ENCODE peak calls at places on chromosome 22, in seven cellular contexts. One of them, this sample, is unnamed. For H3K4me1, the result is how much of the 10 kb centered on the place peaks cover.

GRCh38 chr22:50470491-50470890 is 4.3 kb downstream of the SBF1 start:
- DNase-seq in pancreas: no peak
- DNase-seq in neural progenitor cell: no peak
- DNase-seq in mammary epithelial cell: no peak
- DNase-seq in endodermal cell: no peak
- DNase-seq in CD4-positive, CD25-positive, alpha-beta regulatory T cell: peak
- DNase-seq in tibial nerve: no peak
- DNase-seq in this sample: no peak

GRCh38 chr22:45200230-45200629 is 36.5 kb downstream of the NUP50 start:
- DNase-seq in pancreas: peak
- DNase-seq in neural progenitor cell: no peak
- DNase-seq in mammary epithelial cell: no peak
- DNase-seq in endodermal cell: no peak
- DNase-seq in CD4-positive, CD25-positive, alpha-beta regulatory T cell: no peak
- DNase-seq in tibial nerve: no peak
- DNase-seq in this sample: no peak

GRCh38 chr22:46008836-46009596 is 32.1 kb upstream of the WNT7B start:
- DNase-seq in pancreas: peak
- DNase-seq in neural progenitor cell: no peak
- DNase-seq in mammary epithelial cell: no peak
- DNase-seq in endodermal cell: no peak
- DNase-seq in CD4-positive, CD25-positive, alpha-beta regulatory T cell: no peak
- DNase-seq in tibial nerve: no peak
- DNase-seq in this sample: peak

GRCh38 chr22:46681010-46681409 is 57.0 kb downstream of the CERK start:
- DNase-seq in pancreas: no peak
- DNase-seq in neural progenitor cell: no peak
- DNase-seq in mammary epithelial cell: no peak
- DNase-seq in endodermal cell: no peak
- DNase-seq in CD4-positive, CD25-positive, alpha-beta regulatory T cell: peak
- DNase-seq in tibial nerve: no peak
- DNase-seq in this sample: no peak

GRCh38 chr22:46454233-46454909 is 83.0 kb downstream of the CELSR1 start:
- DNase-seq in pancreas: no peak
- DNase-seq in neural progenitor cell: no peak
- DNase-seq in mammary epithelial cell: no peak
- DNase-seq in endodermal cell: no peak
- DNase-seq in CD4-positive, CD25-positive, alpha-beta regulatory T cell: no peak
- DNase-seq in tibial nerve: no peak
- DNase-seq in this sample: no peak

GRCh38 chr22:26732284-26732683 is 74.9 kb downstream of the MIAT start:
- DNase-seq in pancreas: no peak
- DNase-seq in neural progenitor cell: no peak
- DNase-seq in mammary epithelial cell: no peak
- DNase-seq in endodermal cell: peak
- DNase-seq in CD4-positive, CD25-positive, alpha-beta regulatory T cell: no peak
- DNase-seq in tibial nerve: no peak
- DNase-seq in this sample: no peak

GRCh38 chr22:47957649-47958048 is 1195.2 kb downstream of the TBC1D22A start:
- DNase-seq in pancreas: no peak
- DNase-seq in neural progenitor cell: no peak
- DNase-seq in mammary epithelial cell: no peak
- DNase-seq in endodermal cell: no peak
- DNase-seq in CD4-positive, CD25-positive, alpha-beta regulatory T cell: no peak
- DNase-seq in tibial nerve: no peak
- DNase-seq in this sample: no peak

GRCh38 chr22:17260950-17261349 is 41.7 kb upstream of the ADA2 start:
- DNase-seq in pancreas: peak
- DNase-seq in neural progenitor cell: peak
- DNase-seq in mammary epithelial cell: no peak
- DNase-seq in endodermal cell: peak
- DNase-seq in CD4-positive, CD25-positive, alpha-beta regulatory T cell: no peak
- DNase-seq in tibial nerve: no peak
- DNase-seq in this sample: no peak

GRCh38 chr22:17743661-17744411 is 30.4 kb downstream of the BID start:
- DNase-seq in pancreas: no peak
- DNase-seq in neural progenitor cell: peak
- DNase-seq in mammary epithelial cell: no peak
- DNase-seq in endodermal cell: peak
- DNase-seq in CD4-positive, CD25-positive, alpha-beta regulatory T cell: no peak
- DNase-seq in tibial nerve: no peak
- DNase-seq in this sample: no peak

GRCh38 chr22:45974498-45974897 is 2.5 kb downstream of the WNT7B start:
- DNase-seq in pancreas: no peak
- DNase-seq in neural progenitor cell: no peak
- DNase-seq in mammary epithelial cell: no peak
- DNase-seq in endodermal cell: no peak
- DNase-seq in CD4-positive, CD25-positive, alpha-beta regulatory T cell: no peak
- DNase-seq in tibial nerve: no peak
- DNase-seq in this sample: no peak

GRCh38 chr22:24149191-24149590 is 32.1 kb upstream of the SUSD2 start:
- DNase-seq in pancreas: no peak
- DNase-seq in neural progenitor cell: no peak
- DNase-seq in mammary epithelial cell: no peak
- DNase-seq in endodermal cell: no peak
- DNase-seq in CD4-positive, CD25-positive, alpha-beta regulatory T cell: no peak
- DNase-seq in tibial nerve: no peak
- DNase-seq in this sample: no peak

GRCh38 chr22:36277482-36278291 is 24.8 kb downstream of the APOL1 start:
- DNase-seq in pancreas: peak
- DNase-seq in neural progenitor cell: peak
- DNase-seq in mammary epithelial cell: peak
- DNase-seq in endodermal cell: peak
- DNase-seq in CD4-positive, CD25-positive, alpha-beta regulatory T cell: peak
- DNase-seq in tibial nerve: no peak
- DNase-seq in this sample: peak

GRCh38 chr22:37568448-37569008 is 8.2 kb downstream of the CDC42EP1 start:
- DNase-seq in pancreas: peak
- DNase-seq in neural progenitor cell: no peak
- DNase-seq in mammary epithelial cell: no peak
- DNase-seq in endodermal cell: no peak
- DNase-seq in CD4-positive, CD25-positive, alpha-beta regulatory T cell: no peak
- DNase-seq in tibial nerve: no peak
- DNase-seq in this sample: no peak
- H3K4me1 ChIP-seq in pancreas: half or more
- H3K4me1 ChIP-seq in neural progenitor cell: under half
- H3K4me1 ChIP-seq in mammary epithelial cell: under half
- H3K4me1 ChIP-seq in endodermal cell: under half
- H3K4me1 ChIP-seq in CD4-positive, CD25-positive, alpha-beta regulatory T cell: under half
- H3K4me1 ChIP-seq in tibial nerve: half or more
- H3K4me1 ChIP-seq in this sample: half or more

GRCh38 chr22:22856364-22856763 is 31.3 kb upstream of the IGLL5 start:
- DNase-seq in pancreas: no peak
- DNase-seq in neural progenitor cell: no peak
- DNase-seq in mammary epithelial cell: no peak
- DNase-seq in endodermal cell: no peak
- DNase-seq in CD4-positive, CD25-positive, alpha-beta regulatory T cell: no peak
- DNase-seq in tibial nerve: no peak
- DNase-seq in this sample: no peak
- H3K4me1 ChIP-seq in pancreas: under half
- H3K4me1 ChIP-seq in neural progenitor cell: under half
- H3K4me1 ChIP-seq in mammary epithelial cell: under half
- H3K4me1 ChIP-seq in endodermal cell: under half
- H3K4me1 ChIP-seq in CD4-positive, CD25-positive, alpha-beta regulatory T cell: under half
- H3K4me1 ChIP-seq in tibial nerve: under half
- H3K4me1 ChIP-seq in this sample: under half

GRCh38 chr22:42697542-42698013 is 23.1 kb downstream of the A4GALT start:
- DNase-seq in pancreas: peak
- DNase-seq in neural progenitor cell: no peak
- DNase-seq in mammary epithelial cell: peak
- DNase-seq in endodermal cell: peak
- DNase-seq in CD4-positive, CD25-positive, alpha-beta regulatory T cell: no peak
- DNase-seq in tibial nerve: peak
- DNase-seq in this sample: peak

GRCh38 chr22:42700355-42700754 is 20.3 kb downstream of the A4GALT start:
- DNase-seq in pancreas: no peak
- DNase-seq in neural progenitor cell: no peak
- DNase-seq in mammary epithelial cell: no peak
- DNase-seq in endodermal cell: no peak
- DNase-seq in CD4-positive, CD25-positive, alpha-beta regulatory T cell: no peak
- DNase-seq in tibial nerve: no peak
- DNase-seq in this sample: no peak

GRCh38 chr22:42699953-42700352 is 20.7 kb downstream of the A4GALT start:
- DNase-seq in pancreas: no peak
- DNase-seq in neural progenitor cell: no peak
- DNase-seq in mammary epithelial cell: no peak
- DNase-seq in endodermal cell: no peak
- DNase-seq in CD4-positive, CD25-positive, alpha-beta regulatory T cell: no peak
- DNase-seq in tibial nerve: no peak
- DNase-seq in this sample: no peak

GRCh38 chr22:42700901-42701300 is 19.8 kb downstream of the A4GALT start:
- DNase-seq in pancreas: no peak
- DNase-seq in neural progenitor cell: no peak
- DNase-seq in mammary epithelial cell: no peak
- DNase-seq in endodermal cell: no peak
- DNase-seq in CD4-positive, CD25-positive, alpha-beta regulatory T cell: no peak
- DNase-seq in tibial nerve: no peak
- DNase-seq in this sample: no peak

GRCh38 chr22:42699281-42699681 is 21.4 kb downstream of the A4GALT start:
- DNase-seq in pancreas: no peak
- DNase-seq in neural progenitor cell: no peak
- DNase-seq in mammary epithelial cell: no peak
- DNase-seq in endodermal cell: peak
- DNase-seq in CD4-positive, CD25-positive, alpha-beta regulatory T cell: no peak
- DNase-seq in tibial nerve: no peak
- DNase-seq in this sample: no peak
- H3K4me1 ChIP-seq in pancreas: under half
- H3K4me1 ChIP-seq in neural progenitor cell: under half
- H3K4me1 ChIP-seq in mammary epithelial cell: under half
- H3K4me1 ChIP-seq in endodermal cell: under half
- H3K4me1 ChIP-seq in CD4-positive, CD25-positive, alpha-beta regulatory T cell: under half
- H3K4me1 ChIP-seq in tibial nerve: half or more
- H3K4me1 ChIP-seq in this sample: half or more

GRCh38 chr22:30250713-30251267 is 4.2 kb upstream of the LIF start:
- DNase-seq in pancreas: no peak
- DNase-seq in neural progenitor cell: no peak
- DNase-seq in mammary epithelial cell: peak
- DNase-seq in endodermal cell: no peak
- DNase-seq in CD4-positive, CD25-positive, alpha-beta regulatory T cell: no peak
- DNase-seq in tibial nerve: no peak
- DNase-seq in this sample: no peak

GRCh38 chr22:30253205-30253852 is 6.8 kb upstream of the LIF start:
- DNase-seq in pancreas: peak
- DNase-seq in neural progenitor cell: no peak
- DNase-seq in mammary epithelial cell: no peak
- DNase-seq in endodermal cell: no peak
- DNase-seq in CD4-positive, CD25-positive, alpha-beta regulatory T cell: no peak
- DNase-seq in tibial nerve: peak
- DNase-seq in this sample: peak

GRCh38 chr22:30252411-30253204 is 6.0 kb upstream of the LIF start:
- DNase-seq in pancreas: no peak
- DNase-seq in neural progenitor cell: no peak
- DNase-seq in mammary epithelial cell: peak
- DNase-seq in endodermal cell: peak
- DNase-seq in CD4-positive, CD25-positive, alpha-beta regulatory T cell: no peak
- DNase-seq in tibial nerve: no peak
- DNase-seq in this sample: no peak

GRCh38 chr22:30250039-30250565 is 3.5 kb upstream of the LIF start:
- DNase-seq in pancreas: no peak
- DNase-seq in neural progenitor cell: no peak
- DNase-seq in mammary epithelial cell: peak
- DNase-seq in endodermal cell: no peak
- DNase-seq in CD4-positive, CD25-positive, alpha-beta regulatory T cell: no peak
- DNase-seq in tibial nerve: no peak
- DNase-seq in this sample: no peak

GRCh38 chr22:30251661-30252226 is 5.2 kb upstream of the LIF start:
- DNase-seq in pancreas: no peak
- DNase-seq in neural progenitor cell: no peak
- DNase-seq in mammary epithelial cell: peak
- DNase-seq in endodermal cell: no peak
- DNase-seq in CD4-positive, CD25-positive, alpha-beta regulatory T cell: no peak
- DNase-seq in tibial nerve: no peak
- DNase-seq in this sample: peak
- H3K4me1 ChIP-seq in pancreas: under half
- H3K4me1 ChIP-seq in neural progenitor cell: under half
- H3K4me1 ChIP-seq in mammary epithelial cell: half or more
- H3K4me1 ChIP-seq in endodermal cell: under half
- H3K4me1 ChIP-seq in CD4-positive, CD25-positive, alpha-beta regulatory T cell: under half
- H3K4me1 ChIP-seq in tibial nerve: half or more
- H3K4me1 ChIP-seq in this sample: under half

DNA sequence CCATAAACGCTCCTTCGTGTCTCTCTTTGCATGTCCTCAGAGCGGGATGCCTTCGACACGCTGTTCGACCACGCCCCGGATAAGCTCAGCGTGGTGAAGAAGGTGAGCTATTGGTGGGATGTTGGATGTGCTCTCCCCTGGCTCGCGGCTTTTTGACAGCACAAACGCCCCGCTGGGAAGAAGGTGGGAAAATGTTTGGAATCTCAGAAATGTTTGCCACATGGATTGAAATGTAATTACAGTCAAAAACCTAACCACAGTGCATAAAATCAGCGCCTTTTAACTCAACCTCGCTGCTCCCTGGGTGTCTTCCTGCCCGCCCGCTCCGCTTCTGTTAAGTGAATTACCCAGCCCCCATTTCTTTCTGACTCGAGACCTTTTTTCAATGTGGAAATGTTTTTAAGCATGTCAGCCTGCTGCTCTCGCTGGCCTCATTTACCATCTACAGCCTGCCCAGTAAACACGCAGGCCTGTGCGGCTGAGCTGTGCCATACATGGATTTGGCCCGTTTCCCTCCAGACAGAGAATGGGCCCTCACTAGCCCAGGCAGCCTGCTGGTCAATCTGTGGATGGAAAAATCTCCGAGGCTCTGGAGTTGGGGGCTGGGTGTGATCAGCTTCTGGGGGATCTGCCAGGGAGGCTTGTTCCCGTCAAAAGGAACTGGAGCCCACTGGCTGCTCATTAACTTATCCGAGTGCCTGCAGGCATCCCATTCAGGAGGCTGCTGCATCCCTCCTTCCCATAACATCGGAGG is 32.7 kb upstream of the PARVG start:
- DNase-seq in pancreas: no peak
- DNase-seq in neural progenitor cell: peak
- DNase-seq in mammary epithelial cell: no peak
- DNase-seq in endodermal cell: peak
- DNase-seq in CD4-positive, CD25-positive, alpha-beta regulatory T cell: no peak
- DNase-seq in tibial nerve: no peak
- DNase-seq in this sample: no peak
- H3K4me1 ChIP-seq in pancreas: under half
- H3K4me1 ChIP-seq in neural progenitor cell: half or more
- H3K4me1 ChIP-seq in mammary epithelial cell: under half
- H3K4me1 ChIP-seq in endodermal cell: under half
- H3K4me1 ChIP-seq in CD4-positive, CD25-positive, alpha-beta regulatory T cell: under half
- H3K4me1 ChIP-seq in tibial nerve: under half
- H3K4me1 ChIP-seq in this sample: under half

GRCh38 chr22:41023299-41023623 is 69.1 kb upstream of the EP300 start:
- DNase-seq in pancreas: no peak
- DNase-seq in neural progenitor cell: peak
- DNase-seq in mammary epithelial cell: no peak
- DNase-seq in endodermal cell: peak
- DNase-seq in CD4-positive, CD25-positive, alpha-beta regulatory T cell: no peak
- DNase-seq in tibial nerve: no peak
- DNase-seq in this sample: no peak
- H3K4me1 ChIP-seq in pancreas: under half
- H3K4me1 ChIP-seq in neural progenitor cell: under half
- H3K4me1 ChIP-seq in mammary epithelial cell: under half
- H3K4me1 ChIP-seq in endodermal cell: under half
- H3K4me1 ChIP-seq in CD4-positive, CD25-positive, alpha-beta regulatory T cell: under half
- H3K4me1 ChIP-seq in tibial nerve: under half
- H3K4me1 ChIP-seq in this sample: under half

GRCh38 chr22:20019661-20020532 is 1.0 kb upstream of the TANGO2 start:
- DNase-seq in pancreas: no peak
- DNase-seq in neural progenitor cell: no peak
- DNase-seq in mammary epithelial cell: no peak
- DNase-seq in endodermal cell: no peak
- DNase-seq in CD4-positive, CD25-positive, alpha-beta regulatory T cell: no peak
- DNase-seq in tibial nerve: no peak
- DNase-seq in this sample: no peak
- H3K4me1 ChIP-seq in pancreas: under half
- H3K4me1 ChIP-seq in neural progenitor cell: under half
- H3K4me1 ChIP-seq in mammary epithelial cell: under half
- H3K4me1 ChIP-seq in endodermal cell: under half
- H3K4me1 ChIP-seq in CD4-positive, CD25-positive, alpha-beta regulatory T cell: under half
- H3K4me1 ChIP-seq in tibial nerve: half or more
- H3K4me1 ChIP-seq in this sample: half or more